ENCODE peak calls at places on chromosome 5, in six cellular contexts. L, H, T, P, E and Z are unnamed samples.

GRCh38 chr5:145937432-145938250 is 1.3 kb downstream of the SH3RF2 start:
- DNase-seq in L (no peak), H (peak), T (no peak), P (no peak), E (peak), Z (peak)

GRCh38 chr5:77852514-77853352 is 76.6 kb upstream of the TBCA start:
- DNase-seq in L (no peak), H (peak), T (no peak), P (peak), E (peak), Z (no peak)

GRCh38 chr5:15664961-15665360 is 165.0 kb downstream of the FBXL7 start:
- DNase-seq in L (no peak), H (no peak), T (no peak), P (no peak), E (no peak), Z (no peak)

GRCh38 chr5:1536298-1537165 is 12.8 kb upstream of the LPCAT1 start:
- DNase-seq in L (peak), H (no peak), T (peak), P (no peak), E (no peak), Z (no peak)

GRCh38 chr5:5826911-5827310 is 404.4 kb downstream of the ICE1 start:
- DNase-seq in L (no peak), H (no peak), T (no peak), P (no peak), E (no peak), Z (peak)

GRCh38 chr5:34686762-34687268 is 30.7 kb downstream of the RAI14 start:
- DNase-seq in L (no peak), H (peak), T (no peak), P (no peak), E (no peak), Z (peak)

GRCh38 chr5:180074462-180074861 is 2.9 kb upstream of the RNF130 start:
- DNase-seq in L (no peak), H (no peak), T (no peak), P (no peak), E (no peak), Z (no peak)

GRCh38 chr5:14439087-14439841 is 142.3 kb upstream of the OTULINL start:
- DNase-seq in L (no peak), H (no peak), T (no peak), P (no peak), E (no peak), Z (no peak)

GRCh38 chr5:108765647-108766046 is 17.9 kb downstream of the FER start:
- DNase-seq in L (no peak), H (no peak), T (no peak), P (no peak), E (no peak), Z (peak)

GRCh38 chr5:956941-957729 is 51.5 kb upstream of the NKD2 start:
- DNase-seq in L (no peak), H (peak), T (peak), P (peak), E (peak), Z (peak)

GRCh38 chr5:120532835-120533234 is 68.7 kb downstream of the PRR16 start:
- DNase-seq in L (no peak), H (no peak), T (no peak), P (peak), E (peak), Z (no peak)

GRCh38 chr5:141172381-141173204 is at the start of gene PCDHB7:
- DNase-seq in L (peak), H (no peak), T (peak), P (peak), E (peak), Z (no peak)

GRCh38 chr5:151793358-151793757 is 21.6 kb downstream of the G3BP1 start:
- DNase-seq in L (no peak), H (no peak), T (no peak), P (no peak), E (no peak), Z (no peak)

GRCh38 chr5:3659907-3660306 is 64.3 kb downstream of the IRX1 start:
- DNase-seq in L (no peak), H (no peak), T (no peak), P (no peak), E (no peak), Z (no peak)

GRCh38 chr5:95130951-95131350 is 153.9 kb downstream of the MCTP1 start:
- DNase-seq in L (no peak), H (no peak), T (no peak), P (no peak), E (peak), Z (no peak)

GRCh38 chr5:10319202-10319851 is 11.6 kb upstream of the CMBL start:
- DNase-seq in L (no peak), H (peak), T (no peak), P (no peak), E (no peak), Z (no peak)

GRCh38 chr5:136202800-136203199 is 9.8 kb upstream of the SMIM32 start:
- DNase-seq in L (no peak), H (no peak), T (no peak), P (peak), E (peak), Z (no peak)

GRCh38 chr5:90747175-90747574 is 188.6 kb downstream of the ADGRV1 start:
- DNase-seq in L (no peak), H (no peak), T (no peak), P (no peak), E (no peak), Z (peak)

GRCh38 chr5:127968998-127969397 is 114.6 kb upstream of the SLC12A2 start:
- DNase-seq in L (no peak), H (no peak), T (no peak), P (no peak), E (no peak), Z (no peak)

GRCh38 chr5:89041249-89041808 is 158.3 kb upstream of the MEF2C start:
- DNase-seq in L (no peak), H (no peak), T (no peak), P (no peak), E (no peak), Z (no peak)

GRCh38 chr5:24347206-24347605 is 297.6 kb downstream of the CDH10 start:
- DNase-seq in L (no peak), H (no peak), T (no peak), P (no peak), E (no peak), Z (peak)

GRCh38 chr5:60883229-60883628 is 39.2 kb upstream of the ELOVL7 start:
- DNase-seq in L (peak), H (peak), T (peak), P (no peak), E (peak), Z (peak)

GRCh38 chr5:39072915-39073758 is 1.1 kb downstream of the RICTOR start:
- DNase-seq in L (peak), H (peak), T (peak), P (peak), E (peak), Z (peak)

GRCh38 chr5:170314696-170315095 is 17.1 kb upstream of the LCP2 start:
- DNase-seq in L (no peak), H (no peak), T (no peak), P (no peak), E (no peak), Z (no peak)

GRCh38 chr5:162384225-162384624 is 316.7 kb downstream of the GABRG2 start:
- DNase-seq in L (no peak), H (no peak), T (no peak), P (no peak), E (peak), Z (no peak)

DNA sequence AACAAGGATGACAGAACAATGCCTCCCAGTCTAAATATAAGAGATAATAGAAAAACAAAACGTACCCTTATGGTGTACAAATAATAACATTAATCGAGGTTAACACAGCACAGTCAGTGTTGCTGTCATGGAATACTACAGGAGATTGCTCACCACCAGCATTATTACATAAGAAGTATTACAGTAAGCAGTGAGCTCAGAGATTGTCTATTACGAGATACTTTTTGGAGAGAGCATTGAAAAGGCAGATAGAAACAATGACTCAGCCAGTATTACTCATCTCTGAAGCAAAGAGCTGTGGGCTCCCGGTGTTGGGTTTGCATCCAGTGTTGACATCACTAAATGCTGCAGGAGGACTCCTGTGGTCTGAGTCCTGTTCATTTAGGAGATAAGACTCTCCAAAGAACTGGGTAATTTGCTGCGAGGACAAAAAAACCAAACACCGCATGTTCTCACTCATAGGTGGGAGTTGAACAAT is 191.9 kb upstream of the SEMA6A start:
- DNase-seq in L (no peak), H (peak), T (no peak), P (no peak), E (no peak), Z (peak)
- TF ChIP-seq EZH2phosphoT487 in L (no peak), H (no peak), T (no peak), P (no peak), E (no peak), Z (no peak)

GRCh38 chr5:139746691-139747582 is 48.7 kb upstream of the PSD2 start:
- DNase-seq in L (peak), H (peak), T (no peak), P (no peak), E (peak), Z (no peak)
- H2AFZ ChIP-seq in L (peak), H (peak), T (peak), P (peak), E (peak), Z (peak)

GRCh38 chr5:71923755-71924154 is 183.5 kb upstream of the MAP1B start:
- DNase-seq in L (no peak), H (no peak), T (no peak), P (no peak), E (no peak), Z (no peak)

GRCh38 chr5:71922584-71923106 is 184.6 kb upstream of the MAP1B start:
- DNase-seq in L (no peak), H (peak), T (no peak), P (no peak), E (no peak), Z (peak)

GRCh38 chr5:71924980-71925379 is 182.3 kb upstream of the MAP1B start:
- DNase-seq in L (no peak), H (peak), T (no peak), P (no peak), E (no peak), Z (peak)

GRCh38 chr5:71924325-71924724 is 182.9 kb upstream of the MAP1B start:
- DNase-seq in L (no peak), H (no peak), T (no peak), P (no peak), E (no peak), Z (no peak)

GRCh38 chr5:71925608-71926091 is 181.6 kb upstream of the MAP1B start:
- DNase-seq in L (no peak), H (no peak), T (no peak), P (no peak), E (no peak), Z (no peak)
- TF ChIP-seq EZH2phosphoT487 in L (no peak), H (no peak), T (no peak), P (no peak), E (no peak), Z (no peak)

GRCh38 chr5:31362931-31363568 is 168.8 kb downstream of the DROSHA start:
- DNase-seq in L (no peak), H (no peak), T (no peak), P (no peak), E (no peak), Z (peak)
- H2AFZ ChIP-seq in L (no peak), H (no peak), T (no peak), P (no peak), E (no peak), Z (no peak)